ENCODE peak calls at places on chromosome 4, in ten cellular contexts. J is coronary artery, M is IMR-90, G is AG09319, K is B cell, Q is glutamatergic neuron, S is cardiac muscle cell, Y is upper lobe of left lung, I is GM10248, R is A549. W is an unnamed sample.

GRCh38 chr4:40525811-40526598 is 103.7 kb downstream of the RBM47 start:
- DNase-seq in Y (peak; percentile 59), J (no peak), M (peak; percentile 88), I (no peak), Q (no peak), S (peak; percentile 93), K (no peak), G (peak; percentile 75), R (peak; percentile 82), W (no peak)

GRCh38 chr4:171390626-171391025 is 422.6 kb upstream of the GALNTL6 start:
- DNase-seq in G (no peak), I (no peak), J (no peak), K (no peak), Q (no peak), M (no peak), Y (no peak), S (no peak), R (no peak), W (no peak)

GRCh38 chr4:73447701-73448100 is 11.7 kb downstream of the AFP start:
- DNase-seq in S (no peak), K (no peak), G (no peak), Y (no peak), Q (no peak), R (no peak), I (no peak), J (no peak), M (peak; percentile 56), W (no peak)

GRCh38 chr4:186623546-186623945 is 68.2 kb upstream of the MTNR1A start:
- DNase-seq in Q (no peak), S (peak; percentile 25), R (no peak), M (no peak), J (no peak), K (no peak), I (no peak), G (no peak), Y (no peak), W (no peak)

GRCh38 chr4:151841107-151841506 is 80.3 kb upstream of the GATB start:
- DNase-seq in J (no peak), R (no peak), M (no peak), G (no peak), K (no peak), Q (no peak), S (no peak), I (no peak), Y (no peak), W (no peak)

GRCh38 chr4:176717237-176717636 is 75.5 kb downstream of the VEGFC start:
- DNase-seq in K (no peak), I (no peak), G (no peak), S (no peak), J (no peak), M (no peak), Q (no peak), Y (no peak), R (no peak), W (no peak)

GRCh38 chr4:57090099-57090498 is 20.1 kb downstream of the IGFBP7 start:
- DNase-seq in Q (no peak), R (no peak), J (no peak), I (no peak), M (no peak), Y (no peak), S (peak; percentile 40), K (no peak), G (no peak), W (no peak)

GRCh38 chr4:168589154-168589553 is 92.3 kb downstream of the PALLD start:
- DNase-seq in I (no peak), Q (no peak), G (no peak), J (no peak), S (peak; percentile 57), Y (no peak), M (peak; percentile 90), K (no peak), R (peak; percentile 74), W (no peak)

GRCh38 chr4:71768123-71768522 is 15.8 kb downstream of the GC start:
- DNase-seq in I (no peak), Y (no peak), G (no peak), Q (no peak), S (no peak), M (no peak), K (no peak), J (no peak), R (no peak), W (no peak)

GRCh38 chr4:114312349-114312748 is 286.3 kb upstream of the UGT8 start:
- DNase-seq in S (no peak), G (no peak), K (no peak), J (no peak), R (no peak), I (no peak), Q (peak; percentile 21), Y (no peak), M (no peak), W (no peak)

GRCh38 chr4:31620476-31620875 is 900.3 kb downstream of the PCDH7 start:
- DNase-seq in J (no peak), R (no peak), K (no peak), Y (no peak), M (no peak), I (no peak), Q (no peak), G (no peak), S (peak; percentile 58), W (no peak)

GRCh38 chr4:69713593-69713992 is 46.8 kb downstream of the SULT1B1 start:
- DNase-seq in S (peak; percentile 85), G (no peak), Q (no peak), M (no peak), K (no peak), R (peak; percentile 2), J (no peak), Y (peak; percentile 38), I (no peak), W (no peak)

GRCh38 chr4:143202824-143203223 is 18.1 kb downstream of the USP38 start:
- DNase-seq in I (no peak), S (peak; percentile 35), Y (no peak), M (no peak), J (no peak), Q (no peak), R (no peak), K (no peak), G (no peak), W (no peak)

GRCh38 chr4:28690890-28691289 is 1830.2 kb downstream of the STIM2 start:
- DNase-seq in Q (no peak), K (no peak), M (no peak), Y (no peak), G (no peak), S (no peak), R (no peak), J (no peak), I (no peak), W (no peak)

GRCh38 chr4:28682872-28683271 is 1822.2 kb downstream of the STIM2 start:
- DNase-seq in J (no peak), Q (no peak), R (no peak), G (no peak), M (no peak), K (no peak), I (no peak), Y (no peak), S (no peak), W (no peak)

DNA sequence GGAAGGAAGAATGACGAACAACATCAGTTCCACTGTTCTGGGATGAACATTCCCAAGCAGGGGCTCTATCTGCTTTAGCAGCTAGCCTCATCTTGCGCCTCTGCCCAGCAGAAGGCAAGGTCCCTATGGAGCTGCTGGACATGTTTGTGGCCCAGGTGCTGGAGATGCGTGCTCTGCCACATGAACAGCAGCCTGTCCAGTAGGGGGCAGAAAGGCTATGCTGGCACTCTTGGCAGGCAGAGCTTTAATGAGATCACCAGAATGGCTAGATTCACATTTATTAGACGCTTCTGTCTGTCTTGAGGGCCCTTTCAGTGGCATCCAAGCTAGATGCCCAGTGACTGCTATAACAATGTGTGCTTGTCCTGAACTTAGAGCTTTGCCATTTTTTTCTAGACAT is 1826.0 kb downstream of the STIM2 start:
- DNase-seq in J (no peak), Y (no peak), G (no peak), R (peak; percentile 33), K (no peak), Q (peak; percentile 72), M (peak; percentile 38), I (peak; percentile 7), S (peak; percentile 32), W (peak; percentile 63)
- TF ChIP-seq CTCF in J (no peak), Y (no peak), G (peak; percentile 15), R (peak; percentile 8), K (no peak), Q (peak; percentile 68), M (peak; percentile 43), I (peak; percentile 11), S (peak; percentile 37), W (peak; percentile 70)

GRCh38 chr4:158268553-158268952 is 58.3 kb downstream of the TMEM144 start:
- DNase-seq in Q (no peak), R (no peak), G (no peak), S (no peak), J (no peak), M (no peak), I (no peak), K (no peak), Y (no peak), W (no peak)
- TF ChIP-seq CTCF in Q (no peak), R (no peak), G (no peak), S (no peak), J (no peak), M (no peak), I (no peak), K (no peak), Y (no peak), W (no peak)

DNA sequence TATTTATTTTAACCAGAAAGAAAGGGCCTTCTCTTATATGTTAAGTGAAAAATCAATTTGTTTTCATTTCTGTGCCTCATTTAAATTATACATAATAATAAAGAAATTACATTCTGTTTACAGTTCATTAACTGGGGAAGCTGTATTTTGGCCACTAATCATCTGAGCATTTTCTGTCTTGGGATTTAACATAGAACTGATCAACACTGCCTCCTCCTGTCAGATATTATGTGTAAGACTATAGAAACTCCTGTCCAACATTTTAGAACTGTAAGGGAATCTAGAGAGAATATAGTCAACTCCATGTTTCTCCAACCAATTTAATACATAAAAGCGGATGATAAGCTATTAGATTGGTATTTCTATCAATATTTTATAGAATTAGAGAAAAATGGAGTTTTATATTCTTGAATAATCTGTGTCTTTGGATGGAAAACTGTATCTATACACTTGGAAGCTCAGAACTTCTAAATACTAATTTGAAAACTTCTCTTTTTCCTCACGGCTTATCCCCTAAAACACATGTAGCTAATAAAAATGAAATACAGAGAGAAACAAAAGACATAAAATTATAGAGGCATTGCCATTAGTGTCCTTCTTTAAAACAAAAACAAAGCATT is 33.0 kb downstream of the ENPEP start:
- DNase-seq in R (peak; percentile 17), M (peak; percentile 46), J (no peak), G (no peak), S (peak; percentile 69), Y (no peak), I (peak; percentile 28), Q (no peak), K (no peak), W (no peak)
- TF ChIP-seq CTCF in R (peak; percentile 39), M (peak; percentile 58), J (no peak), G (peak; percentile 44), S (peak; percentile 50), Y (no peak), I (peak; percentile 47), Q (peak; percentile 27), K (no peak), W (peak; percentile 71)

DNA sequence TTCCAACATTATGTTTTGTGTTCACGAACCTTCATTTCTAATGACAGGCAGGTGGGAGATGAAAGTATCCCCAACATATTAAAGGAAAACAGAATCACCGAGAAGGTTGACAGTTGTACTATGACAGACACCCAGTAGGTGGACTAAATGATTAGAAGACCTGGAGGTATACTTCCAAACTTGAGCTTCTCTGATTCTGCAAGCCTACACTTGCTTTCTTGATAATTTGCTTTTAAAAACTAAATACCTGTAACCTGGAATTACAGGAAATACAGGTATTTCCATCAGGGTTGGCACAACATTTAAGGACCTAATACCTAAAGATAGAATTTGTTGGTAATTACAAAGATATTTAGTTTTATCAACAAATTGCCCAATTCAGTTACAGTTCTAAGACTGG is 43.4 kb downstream of the C4orf51 start:
- DNase-seq in M (no peak), K (no peak), Q (no peak), Y (no peak), S (no peak), R (no peak), G (no peak), I (no peak), J (no peak), W (no peak)
- TF ChIP-seq CTCF in M (no peak), K (no peak), Q (no peak), Y (no peak), S (no peak), R (no peak), G (no peak), I (no peak), J (no peak), W (no peak)

W was measured in type B pancreatic cell.